ENCODE peak calls at places on chromosomes 12 and 14, in five cellular contexts. One of them, this sample, is unnamed.
A peak's percentile ranks its signal among the peaks of the same experiment; 100 is the strongest.

GRCh38 chr12:51348116-51348515 is 1.6 kb upstream of the CELA1 start:
- DNase-seq in COLO829: no peak
- DNase-seq in anterior cingulate cortex: no peak
- DNase-seq in stimulated activated CD8-positive, alpha-beta memory T cell treated with anti-CD3 and anti-CD28 coated beads, Interleukin-7, amount 100 ng/mL, for 4 hours: no peak
- DNase-seq in fibroblast of pulmonary artery: no peak
- DNase-seq in this sample: no peak

GRCh38 chr14:105475916-105476845 is 1.6 kb downstream of the CRIP2 start:
- DNase-seq in stimulated activated CD8-positive, alpha-beta memory T cell treated with anti-CD3 and anti-CD28 coated beads, Interleukin-7, amount 100 ng/mL, for 4 hours: no peak
- DNase-seq in COLO829: peak; percentile 62
- DNase-seq in fibroblast of pulmonary artery: peak; percentile 70
- DNase-seq in anterior cingulate cortex: peak; percentile 86
- DNase-seq in this sample: no peak

GRCh38 chr12:713281-713875 is 39.0 kb upstream of the WNK1 start:
- DNase-seq in COLO829: no peak
- DNase-seq in fibroblast of pulmonary artery: no peak
- DNase-seq in anterior cingulate cortex: no peak
- DNase-seq in stimulated activated CD8-positive, alpha-beta memory T cell treated with anti-CD3 and anti-CD28 coated beads, Interleukin-7, amount 100 ng/mL, for 4 hours: no peak
- DNase-seq in this sample: no peak

GRCh38 chr12:98464155-98464554 is 51.2 kb upstream of the TMPO start:
- DNase-seq in anterior cingulate cortex: no peak
- DNase-seq in COLO829: no peak
- DNase-seq in stimulated activated CD8-positive, alpha-beta memory T cell treated with anti-CD3 and anti-CD28 coated beads, Interleukin-7, amount 100 ng/mL, for 4 hours: no peak
- DNase-seq in fibroblast of pulmonary artery: peak; percentile 95
- DNase-seq in this sample: no peak

GRCh38 chr12:48349471-48349870 is 1.2 kb downstream of the ZNF641 start:
- DNase-seq in anterior cingulate cortex: no peak
- DNase-seq in stimulated activated CD8-positive, alpha-beta memory T cell treated with anti-CD3 and anti-CD28 coated beads, Interleukin-7, amount 100 ng/mL, for 4 hours: no peak
- DNase-seq in fibroblast of pulmonary artery: peak; percentile 57
- DNase-seq in COLO829: no peak
- DNase-seq in this sample: no peak

GRCh38 chr12:119713551-119714031 is 45.7 kb downstream of the PRKAB1 start:
- DNase-seq in anterior cingulate cortex: peak; percentile 45
- DNase-seq in COLO829: no peak
- DNase-seq in fibroblast of pulmonary artery: no peak
- DNase-seq in stimulated activated CD8-positive, alpha-beta memory T cell treated with anti-CD3 and anti-CD28 coated beads, Interleukin-7, amount 100 ng/mL, for 4 hours: no peak
- DNase-seq in this sample: no peak

GRCh38 chr14:57266060-57266459 is 2.6 kb downstream of the EXOC5 start:
- DNase-seq in COLO829: no peak
- DNase-seq in stimulated activated CD8-positive, alpha-beta memory T cell treated with anti-CD3 and anti-CD28 coated beads, Interleukin-7, amount 100 ng/mL, for 4 hours: no peak
- DNase-seq in anterior cingulate cortex: no peak
- DNase-seq in fibroblast of pulmonary artery: peak; percentile 36
- DNase-seq in this sample: no peak

GRCh38 chr14:72479471-72479931 is 414.4 kb downstream of the DPF3 start:
- DNase-seq in stimulated activated CD8-positive, alpha-beta memory T cell treated with anti-CD3 and anti-CD28 coated beads, Interleukin-7, amount 100 ng/mL, for 4 hours: no peak
- DNase-seq in fibroblast of pulmonary artery: no peak
- DNase-seq in COLO829: no peak
- DNase-seq in anterior cingulate cortex: no peak
- DNase-seq in this sample: peak; percentile 18

GRCh38 chr12:52052471-52053186 is 1.4 kb downstream of the NR4A1 start:
- DNase-seq in COLO829: no peak
- DNase-seq in fibroblast of pulmonary artery: peak; percentile 65
- DNase-seq in stimulated activated CD8-positive, alpha-beta memory T cell treated with anti-CD3 and anti-CD28 coated beads, Interleukin-7, amount 100 ng/mL, for 4 hours: no peak
- DNase-seq in anterior cingulate cortex: no peak
- DNase-seq in this sample: no peak

GRCh38 chr12:122871851-122872785 is 23.8 kb downstream of the VPS37B start:
- DNase-seq in fibroblast of pulmonary artery: peak; percentile 72
- DNase-seq in COLO829: peak; percentile 68
- DNase-seq in anterior cingulate cortex: peak; percentile 57
- DNase-seq in stimulated activated CD8-positive, alpha-beta memory T cell treated with anti-CD3 and anti-CD28 coated beads, Interleukin-7, amount 100 ng/mL, for 4 hours: peak; percentile 24
- DNase-seq in this sample: no peak

GRCh38 chr14:22268875-22269274 is 320.1 kb downstream of the DAD1 start:
- DNase-seq in stimulated activated CD8-positive, alpha-beta memory T cell treated with anti-CD3 and anti-CD28 coated beads, Interleukin-7, amount 100 ng/mL, for 4 hours: no peak
- DNase-seq in fibroblast of pulmonary artery: peak; percentile 10
- DNase-seq in anterior cingulate cortex: no peak
- DNase-seq in COLO829: peak; percentile 51
- DNase-seq in this sample: no peak